ENCODE peak calls at places on chromosomes 3 and 15, in five cellular contexts. S, R, I, K and W are unnamed samples.

GRCh38 chr3:69391554-69391953 is 5.7 kb upstream of the FRMD4B start:
- DNase-seq in S (no peak), R (no peak), I (peak; percentile 3), K (no peak), W (no peak)

GRCh38 chr3:22937536-22937935 is 265.6 kb upstream of the UBE2E2 start:
- DNase-seq in S (no peak), R (no peak), I (no peak), K (no peak), W (no peak)

GRCh38 chr15:39362832-39363561 is 217.9 kb upstream of the THBS1 start:
- DNase-seq in S (no peak), R (no peak), I (no peak), K (no peak), W (no peak)

GRCh38 chr15:79849789-79850188 is 47.0 kb downstream of the MTHFS start:
- DNase-seq in S (no peak), R (no peak), I (peak; percentile 12), K (peak; percentile 49), W (peak; percentile 27)

GRCh38 chr15:51561271-51561670 is 61.3 kb downstream of the DMXL2 start:
- DNase-seq in S (no peak), R (no peak), I (no peak), K (no peak), W (no peak)

GRCh38 chr3:45841380-45841700 is 579 bp downstream of the LZTFL1 start:
- DNase-seq in S (no peak), R (no peak), I (peak; percentile 3), K (no peak), W (no peak)

GRCh38 chr3:139846729-139847128 is 88.3 kb upstream of the CLSTN2 start:
- DNase-seq in S (no peak), R (no peak), I (no peak), K (no peak), W (no peak)

GRCh38 chr3:161914703-161915102 is 418.1 kb downstream of the OTOL1 start:
- DNase-seq in S (no peak), R (peak; percentile 7), I (peak; percentile 44), K (no peak), W (peak; percentile 33)

GRCh38 chr15:50884583-50884982 is 23.9 kb upstream of the AP4E1 start:
- DNase-seq in S (no peak), R (no peak), I (no peak), K (no peak), W (no peak)

GRCh38 chr3:179438836-179439235 is 12.4 kb downstream of the GNB4 start:
- DNase-seq in S (no peak), R (no peak), I (no peak), K (no peak), W (no peak)

GRCh38 chr15:42679285-42680141 is 57.4 kb downstream of the CDAN1 start:
- DNase-seq in S (no peak), R (no peak), I (no peak), K (no peak), W (no peak)

GRCh38 chr3:115141018-115141757 is 5.9 kb downstream of the ZBTB20 start:
- DNase-seq in S (no peak), R (no peak), I (no peak), K (no peak), W (no peak)

GRCh38 chr15:72785452-72786243 is 2.1 kb upstream of the ADPGK start:
- DNase-seq in S (no peak), R (no peak), I (no peak), K (no peak), W (no peak)

GRCh38 chr15:73908030-73908821 is 18.0 kb upstream of the LOXL1 start:
- DNase-seq in S (peak; percentile 32), R (no peak), I (peak; percentile 42), K (peak; percentile 74), W (peak; percentile 76)

GRCh38 chr15:73822998-73823397 is 50.4 kb upstream of the TBC1D21 start:
- DNase-seq in S (no peak), R (no peak), I (no peak), K (no peak), W (peak; percentile 22)

GRCh38 chr3:181906338-181906737 is 194.6 kb downstream of the SOX2 start:
- DNase-seq in S (no peak), R (no peak), I (no peak), K (no peak), W (no peak)

GRCh38 chr15:92653836-92654524 is 1.6 kb downstream of the FAM174B start:
- DNase-seq in S (no peak), R (no peak), I (peak; percentile 10), K (no peak), W (no peak)

GRCh38 chr3:80439490-80439889 is 671.7 kb upstream of the ROBO1 start:
- DNase-seq in S (no peak), R (no peak), I (no peak), K (no peak), W (no peak)

GRCh38 chr3:113758389-113759029 is 11.7 kb downstream of the ATP6V1A start:
- DNase-seq in S (no peak), R (no peak), I (no peak), K (no peak), W (no peak)

GRCh38 chr15:35626531-35626930 is 80.6 kb upstream of the DPH6 start:
- DNase-seq in S (no peak), R (no peak), I (no peak), K (no peak), W (no peak)

GRCh38 chr3:13134166-13134878 is 61.1 kb upstream of the IQSEC1 start:
- DNase-seq in S (no peak), R (no peak), I (no peak), K (no peak), W (no peak)

GRCh38 chr15:74884428-74885223 is 5.2 kb upstream of the MPI start:
- DNase-seq in S (no peak), R (no peak), I (no peak), K (no peak), W (no peak)

GRCh38 chr3:31004025-31004678 is 109.7 kb upstream of the GADL1 start:
- DNase-seq in S (no peak), R (no peak), I (no peak), K (no peak), W (no peak)

GRCh38 chr3:37752661-37753055 is 109.0 kb upstream of the CTDSPL start:
- DNase-seq in S (no peak), R (no peak), I (no peak), K (no peak), W (no peak)
- TF ChIP-seq YY1 in S (no peak), R (no peak), I (no peak), K (no peak), W (no peak)

DNA sequence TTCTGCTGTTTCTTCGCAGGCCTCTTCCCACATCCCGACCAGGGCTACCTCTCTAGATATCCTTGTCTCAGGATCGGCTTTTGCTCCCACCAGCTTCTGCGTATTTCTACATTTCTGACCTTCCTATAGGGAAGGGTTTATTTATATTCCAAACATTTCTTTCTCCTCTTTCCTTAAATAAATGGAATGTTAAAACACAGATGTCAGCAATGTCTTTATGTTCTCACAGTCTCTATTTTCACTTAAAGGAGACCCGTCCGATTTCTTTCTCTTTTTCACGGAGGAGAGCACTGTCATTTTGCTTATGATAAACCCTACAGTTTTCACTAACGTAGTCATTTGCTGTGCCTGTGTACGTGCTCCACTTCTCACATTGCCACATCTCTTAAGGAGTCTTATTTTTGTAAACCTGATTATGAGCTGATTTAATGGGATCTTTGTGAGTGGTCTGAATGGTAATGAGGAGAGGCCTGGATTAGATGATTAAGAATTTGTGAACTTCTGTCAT is 630 bp downstream of the KIF15 start:
- DNase-seq in S (no peak), R (no peak), I (no peak), K (no peak), W (no peak)
- H3K4me3 ChIP-seq in S (peak overlapping the region; percentile 93), R (peak overlapping the region; percentile 89), I (peak overlapping the region; percentile 61), K (peak overlapping the region; percentile 83), W (peak overlapping the region; percentile 95)

DNA sequence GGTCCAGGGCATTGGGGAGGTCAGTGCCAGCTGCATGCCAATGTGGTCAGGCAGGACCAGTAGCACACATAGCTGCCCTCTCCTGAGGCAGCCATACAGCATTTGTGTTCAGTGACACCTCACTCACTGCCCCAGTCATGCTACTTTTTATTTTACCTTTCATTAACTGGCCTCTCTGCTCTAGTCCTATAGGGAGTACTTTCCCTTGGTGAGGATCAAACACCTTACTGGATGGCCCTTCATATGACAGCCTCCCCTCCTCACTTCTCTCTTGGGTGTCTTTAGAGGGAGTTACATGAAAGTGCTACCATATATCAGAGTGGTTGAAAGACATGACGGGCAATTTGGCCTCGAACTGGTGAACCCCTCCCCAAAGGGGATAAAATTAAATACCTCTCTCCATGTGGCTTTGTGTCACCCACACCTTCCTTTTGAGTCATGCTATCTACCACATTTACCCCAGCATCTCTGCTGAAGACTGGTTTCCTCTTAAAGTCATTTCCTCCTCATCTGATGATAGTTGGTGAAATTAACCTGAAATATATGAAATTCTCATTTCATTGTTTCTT is 17.6 kb downstream of the RLBP1 start:
- DNase-seq in S (no peak), R (no peak), I (no peak), K (no peak), W (no peak)
- H3K9ac ChIP-seq in S (no peak overlapping the region), R (no peak overlapping the region), I (no peak overlapping the region), K (no peak overlapping the region), W (no peak overlapping the region)

DNA sequence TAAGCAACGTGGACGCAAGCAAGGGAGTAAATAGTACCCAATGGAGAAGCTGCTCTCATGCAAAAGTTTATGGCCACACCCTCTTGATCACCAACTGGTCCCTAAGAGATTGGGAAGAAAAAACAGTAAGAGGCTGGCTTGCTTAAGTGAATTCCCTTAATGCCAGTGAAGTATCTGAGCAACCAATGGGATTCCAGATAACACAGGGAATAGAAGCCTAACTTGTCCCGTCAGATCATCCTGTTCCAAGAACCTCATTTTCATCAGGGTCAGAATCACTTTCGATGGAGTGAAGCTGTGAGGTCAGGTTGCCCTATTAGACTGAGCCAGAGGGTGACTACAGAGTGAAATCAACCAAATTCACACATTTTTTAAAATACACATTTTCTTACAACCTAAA is 104.3 kb downstream of the CD47 start:
- DNase-seq in S (no peak), R (no peak), I (no peak), K (no peak), W (no peak)
- TF ChIP-seq YY1 in S (no peak), R (no peak), I (no peak), K (no peak), W (no peak)

DNA sequence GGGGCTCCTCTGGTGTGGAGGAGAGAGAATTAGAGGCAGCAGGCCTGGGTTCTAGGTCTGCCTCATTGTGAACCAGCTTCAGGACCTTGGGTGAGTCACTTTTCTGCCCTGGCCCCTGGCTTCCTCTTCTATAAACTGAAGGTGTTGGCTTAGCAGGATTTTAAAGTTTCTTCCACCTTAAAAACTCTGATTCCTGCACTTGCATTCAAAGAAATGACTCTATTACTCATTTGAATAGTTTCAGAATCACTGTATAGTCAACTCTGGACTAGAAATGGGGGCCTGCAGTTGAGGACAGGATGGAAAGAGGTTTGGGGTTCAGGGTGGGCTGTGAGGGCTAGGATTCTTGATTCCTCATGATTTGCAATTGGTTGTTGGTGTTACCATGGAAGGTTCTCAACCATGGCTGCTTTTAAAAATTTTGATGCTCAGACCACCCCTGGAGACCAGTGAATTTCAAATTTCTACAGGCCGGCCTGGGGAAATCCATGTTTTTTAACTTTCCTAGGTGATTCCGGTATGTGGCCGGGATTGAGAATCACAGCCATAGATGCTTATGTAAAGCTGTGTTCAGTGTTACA is 19.9 kb downstream of the SMAD3 start:
- DNase-seq in S (no peak), R (no peak), I (no peak), K (no peak), W (no peak)
- H3K4me3 ChIP-seq in S (no peak overlapping the region), R (no peak overlapping the region), I (no peak overlapping the region), K (no peak overlapping the region), W (no peak overlapping the region)

GRCh38 chr3:100120693-100121092 is 6.4 kb upstream of the FILIP1L start:
- DNase-seq in S (no peak), R (no peak), I (no peak), K (no peak), W (no peak)
- H3K9ac ChIP-seq in S (no peak overlapping the region), R (no peak overlapping the region), I (no peak overlapping the region), K (no peak overlapping the region), W (no peak overlapping the region)